ENCODE peak calls at places on chromosomes 5 and 9, in four cellular contexts. V, O, F and C are unnamed samples.
A peak's percentile ranks its signal among the peaks of the same experiment; 100 is the strongest.

GRCh38 chr5:74155501-74155900 is 485.0 kb downstream of the ENC1 start:
- DNase-seq in V (no peak), O (no peak), F (no peak), C (no peak)

GRCh38 chr5:141866111-141866510 is 12.1 kb downstream of the PCDH1 start:
- DNase-seq in V (peak; percentile 78), O (no peak), F (no peak), C (peak; percentile 98)

GRCh38 chr9:8784813-8785212 is 985.2 kb upstream of the DMAC1 start:
- DNase-seq in V (no peak), O (no peak), F (no peak), C (no peak)

GRCh38 chr5:135944967-135945560 is 9.7 kb downstream of the LECT2 start:
- DNase-seq in V (peak; percentile 71), O (peak; percentile 66), F (no peak), C (peak; percentile 28)

GRCh38 chr5:54404568-54404967 is 50.9 kb upstream of the HSPB3 start:
- DNase-seq in V (no peak), O (no peak), F (no peak), C (no peak)

GRCh38 chr9:121321039-121321503 is 49.0 kb downstream of the STOM start:
- DNase-seq in V (no peak), O (no peak), F (no peak), C (no peak)

GRCh38 chr9:27541740-27542139 is 12.1 kb upstream of the MOB3B start:
- DNase-seq in V (no peak), O (no peak), F (no peak), C (no peak)

GRCh38 chr5:15620501-15620900 is 120.5 kb downstream of the FBXL7 start:
- DNase-seq in V (no peak), O (no peak), F (no peak), C (no peak)

GRCh38 chr5:179160584-179160983 is 100.4 kb downstream of the ZNF354C start:
- DNase-seq in V (no peak), O (no peak), F (no peak), C (no peak)

GRCh38 chr5:84032404-84032803 is 311.7 kb upstream of the HAPLN1 start:
- DNase-seq in V (no peak), O (no peak), F (no peak), C (no peak)

GRCh38 chr9:98101868-98102273 is 17.2 kb downstream of the TRIM14 start:
- DNase-seq in V (no peak), O (no peak), F (no peak), C (no peak)

GRCh38 chr5:171612749-171613148 is 172.9 kb upstream of the SMIM23 start:
- DNase-seq in V (no peak), O (no peak), F (no peak), C (no peak)

GRCh38 chr5:154092356-154092755 is 53.6 kb downstream of the MFAP3 start:
- DNase-seq in V (no peak), O (no peak), F (no peak), C (peak; percentile 57)

GRCh38 chr9:135244751-135245221 is 157.3 kb downstream of the OLFM1 start:
- DNase-seq in V (no peak), O (no peak), F (no peak), C (no peak)

GRCh38 chr5:13251623-13252367 is 692.7 kb downstream of the DNAH5 start:
- DNase-seq in V (no peak), O (no peak), F (no peak), C (no peak)

GRCh38 chr5:173371400-173371799 is 43.2 kb upstream of the STC2 start:
- DNase-seq in V (no peak), O (no peak), F (no peak), C (no peak)

GRCh38 chr5:112534564-112534963 is 115.5 kb upstream of the EPB41L4A start:
- DNase-seq in V (no peak), O (no peak), F (no peak), C (no peak)

GRCh38 chr9:34869390-34869789 is 88.7 kb upstream of the PHF24 start:
- DNase-seq in V (peak; percentile 7), O (no peak), F (no peak), C (no peak)

GRCh38 chr9:113581865-113582697 is 118.6 kb downstream of the RGS3 start:
- DNase-seq in V (no peak), O (peak; percentile 62), F (no peak), C (no peak)

GRCh38 chr5:82749453-82749852 is 327.7 kb downstream of the TMEM167A start:
- DNase-seq in V (no peak), O (peak; percentile 36), F (no peak), C (no peak)

GRCh38 chr5:124859027-124859426 is 112.6 kb upstream of the ZNF608 start:
- DNase-seq in V (no peak), O (peak; percentile 64), F (no peak), C (no peak)

GRCh38 chr5:82386576-82386975 is 108.4 kb upstream of the RPS23 start:
- DNase-seq in V (no peak), O (no peak), F (no peak), C (no peak)

GRCh38 chr5:87752362-87752761 is 339.6 kb upstream of the CCNH start:
- DNase-seq in V (no peak), O (no peak), F (no peak), C (no peak)

GRCh38 chr9:136901516-136902258 is 15.4 kb downstream of the TRAF2 start:
- DNase-seq in V (peak; percentile 41), O (no peak), F (no peak), C (peak; percentile 66)

GRCh38 chr9:31210982-31211570 is 1173.4 kb upstream of the ACO1 start:
- DNase-seq in V (no peak), O (no peak), F (no peak), C (no peak)

GRCh38 chr5:148471379-148471778 is 87.6 kb downstream of the FBXO38 start:
- DNase-seq in V (no peak), O (no peak), F (no peak), C (no peak)

GRCh38 chr5:148476302-148476701 is 92.5 kb downstream of the FBXO38 start:
- DNase-seq in V (no peak), O (no peak), F (no peak), C (no peak)

GRCh38 chr5:148469446-148470062 is 85.8 kb downstream of the FBXO38 start:
- DNase-seq in V (no peak), O (no peak), F (no peak), C (peak; percentile 43)

GRCh38 chr5:148477429-148477828 is 93.7 kb downstream of the FBXO38 start:
- DNase-seq in V (no peak), O (no peak), F (no peak), C (no peak)

GRCh38 chr5:148474025-148474511 is 90.3 kb downstream of the FBXO38 start:
- DNase-seq in V (no peak), O (no peak), F (no peak), C (no peak)
- TF ChIP-seq JUND in V (no peak), O (peak; percentile 36), F (no peak), C (no peak)

GRCh38 chr9:109145062-109145461 is 22.0 kb downstream of the FRRS1L start:
- DNase-seq in V (no peak), O (no peak), F (no peak), C (peak; percentile 9)

GRCh38 chr9:109138421-109138820 is 18.7 kb upstream of the TMEM245 start:
- DNase-seq in V (no peak), O (no peak), F (no peak), C (no peak)

GRCh38 chr9:109139851-109140250 is 20.1 kb upstream of the TMEM245 start:
- DNase-seq in V (no peak), O (no peak), F (no peak), C (no peak)

GRCh38 chr9:109141375-109141774 is 21.6 kb upstream of the TMEM245 start:
- DNase-seq in V (no peak), O (no peak), F (no peak), C (no peak)

GRCh38 chr9:109143881-109144562 is 23.0 kb downstream of the FRRS1L start:
- DNase-seq in V (peak; percentile 60), O (peak; percentile 35), F (no peak), C (no peak)
- TF ChIP-seq JUND in V (no peak), O (no peak), F (no peak), C (no peak)

DNA sequence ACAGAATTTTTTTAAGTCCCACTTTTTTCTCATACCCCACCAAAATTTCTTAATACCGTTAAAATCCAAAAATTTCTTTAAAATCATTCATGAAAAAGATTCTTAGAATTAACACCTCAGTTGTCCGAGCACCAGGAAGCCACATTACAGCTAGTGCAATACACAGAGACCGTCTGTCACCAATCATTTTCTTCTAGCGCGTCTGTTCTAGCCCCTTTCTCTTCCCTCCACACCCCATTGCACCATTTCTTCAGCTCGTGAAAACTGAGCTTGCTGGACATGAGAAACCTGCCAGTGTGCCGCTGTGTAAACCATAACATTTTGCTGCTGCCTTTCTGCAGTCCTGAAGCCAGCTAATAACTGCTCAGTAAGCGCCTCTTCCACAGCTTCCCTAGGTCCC is 5.0 kb downstream of the SFXN1 start:
- DNase-seq in V (no peak), O (no peak), F (no peak), C (no peak)
- TF ChIP-seq JUND in V (no peak), O (no peak), F (no peak), C (no peak)

GRCh38 chr9:133702798-133703570 is 35.2 kb downstream of the SARDH start:
- DNase-seq in V (no peak), O (no peak), F (no peak), C (no peak)

GRCh38 chr9:133706651-133707050 is 31.5 kb downstream of the SARDH start:
- DNase-seq in V (no peak), O (no peak), F (no peak), C (no peak)

GRCh38 chr9:133703571-133704399 is 34.4 kb downstream of the SARDH start:
- DNase-seq in V (no peak), O (peak; percentile 84), F (no peak), C (no peak)

GRCh38 chr9:133705576-133705975 is 32.6 kb downstream of the SARDH start:
- DNase-seq in V (no peak), O (no peak), F (no peak), C (no peak)

DNA sequence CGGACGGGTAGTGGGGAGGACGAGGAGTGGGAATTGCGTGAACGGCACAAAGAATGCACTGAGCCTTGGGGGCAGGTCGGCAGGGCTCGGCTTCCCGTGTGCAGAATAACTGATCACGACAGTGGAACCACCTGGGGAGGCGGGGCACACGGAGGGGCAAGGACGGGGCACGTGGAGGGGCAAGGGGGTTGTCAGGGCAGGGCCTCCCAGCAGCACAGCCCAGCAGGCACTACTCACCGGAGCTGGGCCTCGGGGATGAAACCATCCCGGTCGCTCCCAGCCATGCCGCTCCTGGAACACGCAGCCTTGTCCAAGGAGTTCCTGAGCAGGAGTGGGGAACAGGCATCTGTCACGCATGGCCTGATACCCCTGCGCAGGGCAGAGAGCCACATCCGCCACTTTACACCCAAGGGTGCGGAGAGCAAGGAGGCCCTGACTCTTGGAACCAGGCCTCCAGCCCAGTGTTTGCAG is 33.4 kb downstream of the SARDH start:
- DNase-seq in V (no peak), O (no peak), F (no peak), C (no peak)
- TF ChIP-seq JUND in V (no peak), O (no peak), F (no peak), C (no peak)